ENCODE peak calls at places on chromosomes 1 and 21, in nine cellular contexts. H is testis, G is IMR-90, D is tibial nerve, J is stomach, X is uterus, F is lung, S is fibroblast of lung, O is prostate gland. I is an unnamed sample. For H3K36me3, the result is how much of the 10 kb centered on the place peaks cover.

GRCh38 chr1:201172999-201173610 is 17.5 kb upstream of the IGFN1 start:
- DNase-seq in J (no peak), F (no peak), H (no peak), S (peak), X (no peak), D (no peak), O (no peak), G (peak), I (peak)

GRCh38 chr1:212291505-212292134 is 6.4 kb downstream of the PPP2R5A start:
- DNase-seq in G (peak), S (peak), O (peak), J (no peak), X (no peak), H (no peak), D (no peak), F (no peak), I (no peak)

GRCh38 chr21:43196789-43197188 is 28.0 kb downstream of the CRYAA start:
- DNase-seq in D (peak), X (no peak), S (no peak), J (peak), F (no peak), G (no peak), O (peak), H (peak), I (no peak)

GRCh38 chr1:60287536-60287935 is 214.0 kb upstream of the C1orf87 start:
- DNase-seq in X (no peak), O (no peak), F (no peak), J (no peak), S (no peak), G (no peak), D (no peak), H (no peak), I (no peak)

GRCh38 chr1:231610392-231610791 is 16.2 kb upstream of the DISC1 start:
- DNase-seq in H (no peak), D (no peak), F (no peak), O (no peak), J (no peak), X (no peak), S (no peak), G (no peak), I (no peak)

GRCh38 chr1:150621497-150622113 is 7.8 kb downstream of the ENSA start:
- DNase-seq in O (peak), X (peak), D (peak), H (peak), F (peak), S (peak), G (peak), J (peak), I (peak)

GRCh38 chr21:29920938-29921337 is 18.9 kb downstream of the GRIK1 start:
- DNase-seq in X (no peak), F (no peak), O (no peak), J (no peak), H (no peak), D (no peak), S (peak), G (no peak), I (no peak)

GRCh38 chr1:216478238-216478637 is 55.0 kb upstream of the USH2A start:
- DNase-seq in S (no peak), J (no peak), D (no peak), O (no peak), F (no peak), H (no peak), X (no peak), G (no peak), I (no peak)

GRCh38 chr1:8858888-8859706 is 19.4 kb downstream of the ENO1 start:
- DNase-seq in G (peak), O (peak), H (peak), D (no peak), X (no peak), J (peak), F (no peak), S (peak), I (no peak)

GRCh38 chr1:234978397-234979291 is 150.0 kb downstream of the TOMM20 start:
- DNase-seq in F (no peak), G (peak), J (peak), X (peak), D (no peak), O (no peak), S (peak), H (peak), I (peak)

GRCh38 chr21:15625363-15625762 is 104.4 kb upstream of the USP25 start:
- DNase-seq in S (no peak), X (no peak), G (no peak), D (no peak), F (no peak), J (no peak), O (no peak), H (no peak), I (no peak)

GRCh38 chr1:210573141-210573540 is 244.4 kb downstream of the HHAT start:
- DNase-seq in H (no peak), F (no peak), J (no peak), S (no peak), D (no peak), O (no peak), X (no peak), G (no peak), I (no peak)

GRCh38 chr1:92482665-92483441 is 3.9 kb downstream of the GFI1 start:
- DNase-seq in O (no peak), X (no peak), S (no peak), G (no peak), J (no peak), F (no peak), H (no peak), D (no peak), I (no peak)

GRCh38 chr1:151635479-151636072 is 23.7 kb downstream of the SNX27 start:
- DNase-seq in J (no peak), G (peak), O (no peak), D (no peak), H (no peak), F (no peak), X (no peak), S (no peak), I (no peak)

GRCh38 chr1:235207202-235207565 is 46.1 kb upstream of the RBM34 start:
- DNase-seq in X (no peak), F (no peak), H (no peak), D (no peak), S (no peak), J (no peak), O (no peak), G (no peak), I (no peak)

GRCh38 chr1:175163702-175164101 is 28.9 kb downstream of the KIAA0040 start:
- DNase-seq in J (no peak), G (no peak), O (no peak), X (no peak), F (no peak), S (no peak), D (no peak), H (no peak), I (no peak)

GRCh38 chr1:25731626-25732370 is 68.2 kb upstream of the SELENON start:
- DNase-seq in O (no peak), F (no peak), H (no peak), S (no peak), J (no peak), X (no peak), G (no peak), D (no peak), I (no peak)

GRCh38 chr1:41713557-41714327 is 205.0 kb downstream of the HIVEP3 start:
- DNase-seq in F (no peak), H (no peak), D (no peak), J (no peak), X (peak), G (peak), S (peak), O (no peak), I (no peak)

GRCh38 chr1:220498188-220498587 is 29.7 kb upstream of the MARK1 start:
- DNase-seq in H (no peak), F (no peak), J (no peak), G (no peak), S (no peak), D (no peak), X (no peak), O (no peak), I (no peak)

GRCh38 chr1:32742956-32743355 is 40.4 kb upstream of the SYNC start:
- DNase-seq in G (no peak), F (no peak), X (no peak), O (no peak), J (peak), D (no peak), H (no peak), S (no peak), I (no peak)

GRCh38 chr1:32741067-32741416 is 38.5 kb upstream of the SYNC start:
- DNase-seq in F (no peak), S (no peak), H (no peak), J (no peak), D (no peak), G (no peak), O (no peak), X (no peak), I (no peak)

GRCh38 chr1:32742132-32742947 is 39.8 kb upstream of the SYNC start:
- DNase-seq in X (peak), O (no peak), J (peak), G (no peak), D (no peak), H (no peak), F (no peak), S (no peak), I (no peak)

GRCh38 chr1:32743380-32744062 is 41.0 kb upstream of the SYNC start:
- DNase-seq in D (no peak), O (no peak), X (no peak), J (peak), F (no peak), G (no peak), S (no peak), H (no peak), I (no peak)

DNA sequence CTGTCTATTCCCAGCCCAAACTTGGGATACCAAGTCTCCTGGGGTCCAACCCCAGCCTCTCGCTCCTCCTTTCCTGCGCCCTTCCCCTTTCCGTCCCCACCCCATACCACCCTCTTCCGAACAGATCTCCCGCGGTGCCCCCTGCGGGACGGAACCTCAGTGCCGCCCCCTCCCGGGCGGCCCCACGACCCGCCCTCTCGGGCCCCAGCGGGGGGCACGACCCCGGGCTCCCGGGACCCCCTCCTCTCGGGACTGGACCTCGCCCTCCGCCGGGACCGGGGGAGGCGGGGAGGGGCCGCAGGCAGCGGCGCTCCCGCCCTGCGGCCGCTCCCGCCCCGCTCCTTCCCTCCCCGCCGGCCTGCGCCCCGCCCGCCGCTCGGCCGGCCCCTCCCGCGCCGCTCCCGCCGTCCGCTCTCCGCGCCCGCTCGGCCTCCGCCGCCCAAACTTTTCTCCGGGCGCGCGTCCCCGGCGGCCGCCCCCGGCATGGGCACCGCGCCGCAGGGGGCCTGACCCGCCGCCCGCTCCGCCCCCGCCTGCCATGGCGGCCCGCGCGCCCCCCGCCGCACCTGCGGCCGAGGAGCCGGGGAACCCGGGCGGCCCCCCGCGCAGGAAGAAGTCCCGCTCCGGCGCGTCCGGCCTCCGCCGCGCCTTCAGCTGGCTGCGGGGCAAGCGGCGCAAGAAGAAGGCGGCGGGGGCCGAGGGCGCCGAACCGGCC is 39.0 kb upstream of the SYNC start:
- DNase-seq in H (no peak), J (no peak), S (no peak), D (no peak), G (no peak), F (no peak), O (no peak), X (peak), I (peak)
- TF ChIP-seq CTCF in H (peak), J (no peak), S (peak), D (peak), G (peak), F (no peak), O (peak), X (peak), I (peak)

GRCh38 chr1:229456016-229456415 is 22.1 kb upstream of the ACTA1 start:
- DNase-seq in J (no peak), H (no peak), D (no peak), X (no peak), O (no peak), G (no peak), F (no peak), S (peak), I (no peak)

GRCh38 chr1:229464672-229465071 is 30.8 kb upstream of the ACTA1 start:
- DNase-seq in X (no peak), J (no peak), D (no peak), S (no peak), G (no peak), H (no peak), O (no peak), F (no peak), I (no peak)

GRCh38 chr1:229461032-229461668 is 27.3 kb upstream of the ACTA1 start:
- DNase-seq in D (no peak), F (no peak), J (no peak), S (no peak), X (no peak), O (no peak), H (peak), G (no peak), I (peak)

GRCh38 chr1:229457436-229457835 is 23.5 kb upstream of the ACTA1 start:
- DNase-seq in H (no peak), D (no peak), G (no peak), F (no peak), O (no peak), J (no peak), X (no peak), S (no peak), I (no peak)

DNA sequence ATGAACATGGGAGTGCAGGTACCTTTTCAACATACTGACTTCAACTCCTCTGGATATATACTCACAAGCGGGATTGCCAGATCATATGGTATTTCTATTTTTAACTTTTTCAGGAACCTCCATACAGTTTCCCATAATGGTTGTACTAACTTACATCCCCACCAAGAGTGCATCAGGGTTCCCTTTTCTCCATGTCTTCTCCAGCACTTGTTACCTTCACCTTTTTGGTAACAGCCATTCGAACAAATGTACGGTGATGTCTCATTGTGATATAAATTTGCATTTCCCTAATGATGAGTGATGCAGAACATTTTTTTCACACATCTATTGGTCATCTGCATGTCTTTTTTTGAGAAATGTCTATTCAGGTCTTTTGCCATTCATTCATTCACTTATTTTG is 25.9 kb upstream of the ACTA1 start:
- DNase-seq in H (no peak), J (no peak), O (no peak), S (no peak), D (no peak), X (no peak), F (no peak), G (no peak), I (no peak)
- H3K36me3 ChIP-seq in H (under half), J (under half), O (under half), S (under half), D (half or more), X (under half), F (under half), G (under half), I (under half)

GRCh38 chr21:41663805-41664788 is 102.8 kb downstream of the RIPK4 start:
- DNase-seq in S (peak), D (no peak), O (no peak), X (no peak), J (no peak), H (no peak), F (no peak), G (peak), I (no peak)
- H3K27ac ChIP-seq in S (no peak), D (peak), O (peak), X (no peak), J (no peak), H (no peak), F (peak), G (no peak), I (no peak)

GRCh38 chr1:93813076-93813475 is 65.9 kb downstream of the DNTTIP2 start:
- DNase-seq in D (no peak), H (no peak), S (peak), X (no peak), J (no peak), F (no peak), O (no peak), G (no peak), I (no peak)
- TF ChIP-seq CTCF in D (no peak), H (no peak), S (no peak), X (no peak), J (no peak), F (no peak), O (no peak), G (no peak), I (no peak)

GRCh38 chr1:229636042-229636441 is 10.0 kb downstream of the URB2 start:
- DNase-seq in S (no peak), X (no peak), H (no peak), J (no peak), F (no peak), G (no peak), D (no peak), O (no peak), I (no peak)
- H3K36me3 ChIP-seq in S (under half), X (under half), H (under half), J (under half), F (under half), G (under half), D (half or more), O (under half), I (half or more)

GRCh38 chr1:76250317-76250716 is 175.8 kb downstream of the ST6GALNAC3 start:
- DNase-seq in F (no peak), H (no peak), O (no peak), D (no peak), J (no peak), S (no peak), X (no peak), G (no peak), I (no peak)

GRCh38 chr1:76247261-76247852 is 172.8 kb downstream of the ST6GALNAC3 start:
- DNase-seq in O (no peak), J (no peak), F (no peak), X (no peak), H (no peak), S (no peak), D (no peak), G (no peak), I (no peak)
- H3K27ac ChIP-seq in O (no peak), J (no peak), F (no peak), X (no peak), H (no peak), S (no peak), D (no peak), G (no peak), I (no peak)

GRCh38 chr1:14782741-14783591 is 184.5 kb downstream of the KAZN start:
- DNase-seq in S (no peak), H (no peak), G (no peak), J (no peak), O (no peak), F (no peak), D (no peak), X (no peak), I (no peak)
- TF ChIP-seq CTCF in S (no peak), H (peak), G (peak), J (no peak), O (no peak), F (no peak), D (no peak), X (no peak), I (no peak)

GRCh38 chr1:11175461-11175860 is 13.7 kb upstream of the ANGPTL7 start:
- DNase-seq in X (no peak), G (no peak), H (no peak), D (no peak), F (no peak), J (no peak), S (no peak), O (no peak), I (no peak)

GRCh38 chr1:11170102-11170501 is 19.1 kb upstream of the ANGPTL7 start:
- DNase-seq in S (no peak), O (peak), X (no peak), H (no peak), F (no peak), G (no peak), J (peak), D (no peak), I (no peak)

GRCh38 chr1:11176081-11176706 is 13.0 kb upstream of the ANGPTL7 start:
- DNase-seq in D (no peak), F (no peak), H (no peak), O (no peak), J (no peak), X (no peak), G (peak), S (no peak), I (no peak)

GRCh38 chr1:11178021-11179015 is 10.8 kb upstream of the ANGPTL7 start:
- DNase-seq in H (no peak), G (peak), S (peak), X (peak), F (no peak), J (no peak), O (peak), D (no peak), I (no peak)

GRCh38 chr1:11174271-11174942 is 14.7 kb upstream of the ANGPTL7 start:
- DNase-seq in J (no peak), F (no peak), S (no peak), X (no peak), H (peak), G (no peak), O (no peak), D (no peak), I (no peak)
- H3K36me3 ChIP-seq in J (under half), F (under half), S (under half), X (under half), H (under half), G (under half), O (under half), D (under half), I (under half)

GRCh38 chr1:94538243-94538827 is 3.2 kb downstream of the F3 start:
- DNase-seq in D (no peak), H (peak), G (no peak), O (no peak), X (no peak), F (no peak), J (no peak), S (no peak), I (no peak)
- H3K27ac ChIP-seq in D (peak), H (peak), G (peak), O (peak), X (no peak), F (peak), J (peak), S (peak), I (no peak)

GRCh38 chr1:193358419-193358818 is 172.0 kb upstream of the B3GALT2 start:
- DNase-seq in G (no peak), O (no peak), H (no peak), X (no peak), J (no peak), F (no peak), S (no peak), D (no peak), I (no peak)
- TF ChIP-seq CTCF in G (no peak), O (no peak), H (no peak), X (no peak), J (no peak), F (no peak), S (no peak), D (no peak), I (no peak)